ENCODE peak calls at places on chromosomes 2 and 18, in nine cellular contexts. One of them, this sample, is unnamed.

GRCh38 chr18:36446059-36446458 is 148.5 kb downstream of the FHOD3 start:
- DNase-seq in activated naive CD4-positive, alpha-beta T cell treated with Interleukin-2 at 50 U/mL for 16 hours: no peak
- DNase-seq in NCI-H345: no peak
- DNase-seq in HFFc6: no peak
- DNase-seq in suprapubic skin: no peak
- DNase-seq in OCI-LY7: no peak
- DNase-seq in EH: peak
- DNase-seq in COR-L47: no peak
- DNase-seq in HL-60: no peak
- DNase-seq in this sample: no peak

GRCh38 chr2:151729416-151729811 is 4.9 kb downstream of the NEB start:
- DNase-seq in HFFc6: no peak
- DNase-seq in COR-L47: no peak
- DNase-seq in activated naive CD4-positive, alpha-beta T cell treated with Interleukin-2 at 50 U/mL for 16 hours: no peak
- DNase-seq in EH: no peak
- DNase-seq in HL-60: no peak
- DNase-seq in OCI-LY7: no peak
- DNase-seq in NCI-H345: peak
- DNase-seq in suprapubic skin: no peak
- DNase-seq in this sample: no peak

GRCh38 chr18:41906528-41907256 is 48.3 kb upstream of the PIK3C3 start:
- DNase-seq in COR-L47: peak
- DNase-seq in suprapubic skin: no peak
- DNase-seq in OCI-LY7: peak
- DNase-seq in EH: peak
- DNase-seq in HFFc6: peak
- DNase-seq in NCI-H345: peak
- DNase-seq in activated naive CD4-positive, alpha-beta T cell treated with Interleukin-2 at 50 U/mL for 16 hours: peak
- DNase-seq in HL-60: peak
- DNase-seq in this sample: peak

GRCh38 chr2:26732446-26732845 is 31.6 kb upstream of the SLC35F6 start:
- DNase-seq in COR-L47: no peak
- DNase-seq in suprapubic skin: no peak
- DNase-seq in activated naive CD4-positive, alpha-beta T cell treated with Interleukin-2 at 50 U/mL for 16 hours: no peak
- DNase-seq in EH: no peak
- DNase-seq in HL-60: no peak
- DNase-seq in NCI-H345: no peak
- DNase-seq in OCI-LY7: no peak
- DNase-seq in HFFc6: no peak
- DNase-seq in this sample: no peak

GRCh38 chr2:11177871-11178598 is 22.8 kb downstream of the SLC66A3 start:
- DNase-seq in COR-L47: no peak
- DNase-seq in HFFc6: no peak
- DNase-seq in suprapubic skin: no peak
- DNase-seq in OCI-LY7: no peak
- DNase-seq in activated naive CD4-positive, alpha-beta T cell treated with Interleukin-2 at 50 U/mL for 16 hours: no peak
- DNase-seq in EH: peak
- DNase-seq in NCI-H345: peak
- DNase-seq in HL-60: no peak
- DNase-seq in this sample: no peak

GRCh38 chr18:43680096-43680495 is 402.8 kb upstream of the SYT4 start:
- DNase-seq in COR-L47: no peak
- DNase-seq in HFFc6: no peak
- DNase-seq in OCI-LY7: no peak
- DNase-seq in activated naive CD4-positive, alpha-beta T cell treated with Interleukin-2 at 50 U/mL for 16 hours: no peak
- DNase-seq in suprapubic skin: no peak
- DNase-seq in HL-60: no peak
- DNase-seq in NCI-H345: no peak
- DNase-seq in EH: peak
- DNase-seq in this sample: peak

GRCh38 chr2:234823877-234824376 is 127.9 kb upstream of the SH3BP4 start:
- DNase-seq in EH: peak
- DNase-seq in HL-60: no peak
- DNase-seq in activated naive CD4-positive, alpha-beta T cell treated with Interleukin-2 at 50 U/mL for 16 hours: no peak
- DNase-seq in OCI-LY7: no peak
- DNase-seq in HFFc6: peak
- DNase-seq in suprapubic skin: no peak
- DNase-seq in COR-L47: no peak
- DNase-seq in NCI-H345: no peak
- DNase-seq in this sample: peak

GRCh38 chr2:222882484-222882928 is 21.7 kb downstream of the ACSL3 start:
- DNase-seq in suprapubic skin: no peak
- DNase-seq in EH: no peak
- DNase-seq in OCI-LY7: no peak
- DNase-seq in COR-L47: no peak
- DNase-seq in activated naive CD4-positive, alpha-beta T cell treated with Interleukin-2 at 50 U/mL for 16 hours: no peak
- DNase-seq in NCI-H345: no peak
- DNase-seq in HFFc6: no peak
- DNase-seq in HL-60: no peak
- DNase-seq in this sample: no peak

GRCh38 chr2:86249843-86250402 is 50.7 kb downstream of the MRPL35 start:
- DNase-seq in COR-L47: peak
- DNase-seq in activated naive CD4-positive, alpha-beta T cell treated with Interleukin-2 at 50 U/mL for 16 hours: no peak
- DNase-seq in HFFc6: peak
- DNase-seq in OCI-LY7: peak
- DNase-seq in NCI-H345: peak
- DNase-seq in suprapubic skin: no peak
- DNase-seq in EH: peak
- DNase-seq in HL-60: no peak
- DNase-seq in this sample: peak

GRCh38 chr2:183219853-183220252 is 95.6 kb downstream of the NUP35 start:
- DNase-seq in HFFc6: no peak
- DNase-seq in suprapubic skin: no peak
- DNase-seq in COR-L47: no peak
- DNase-seq in activated naive CD4-positive, alpha-beta T cell treated with Interleukin-2 at 50 U/mL for 16 hours: no peak
- DNase-seq in HL-60: no peak
- DNase-seq in NCI-H345: no peak
- DNase-seq in EH: no peak
- DNase-seq in OCI-LY7: no peak
- DNase-seq in this sample: no peak

GRCh38 chr2:55493220-55493619 is 26.3 kb upstream of the CFAP36 start:
- DNase-seq in NCI-H345: no peak
- DNase-seq in suprapubic skin: no peak
- DNase-seq in HL-60: no peak
- DNase-seq in COR-L47: no peak
- DNase-seq in EH: no peak
- DNase-seq in HFFc6: no peak
- DNase-seq in OCI-LY7: no peak
- DNase-seq in activated naive CD4-positive, alpha-beta T cell treated with Interleukin-2 at 50 U/mL for 16 hours: no peak
- DNase-seq in this sample: no peak

GRCh38 chr2:74441111-74441689 is 537 bp downstream of the RTKN start:
- DNase-seq in HL-60: no peak
- DNase-seq in HFFc6: no peak
- DNase-seq in activated naive CD4-positive, alpha-beta T cell treated with Interleukin-2 at 50 U/mL for 16 hours: no peak
- DNase-seq in OCI-LY7: no peak
- DNase-seq in NCI-H345: no peak
- DNase-seq in COR-L47: peak
- DNase-seq in EH: no peak
- DNase-seq in suprapubic skin: peak
- DNase-seq in this sample: no peak